ENCODE peak calls at places on chromosomes 16 and 17, in seven cellular contexts. One of them, this sample, is unnamed.

GRCh38 chr17:19284005-19284959 is 47.1 kb downstream of the EPN2 start:
- DNase-seq in NCI-H1092: no peak
- DNase-seq in prostate gland: no peak
- DNase-seq in KBM-7: no peak
- DNase-seq in AG04450: no peak
- DNase-seq in T-helper 2 cell: no peak
- DNase-seq in HT-29: no peak
- DNase-seq in this sample: no peak

GRCh38 chr16:89536886-89537548 is 23.5 kb upstream of the RPL13 start:
- DNase-seq in NCI-H1092: no peak
- DNase-seq in prostate gland: no peak
- DNase-seq in KBM-7: no peak
- DNase-seq in T-helper 2 cell: no peak
- DNase-seq in AG04450: no peak
- DNase-seq in HT-29: no peak
- DNase-seq in this sample: no peak

GRCh38 chr17:20930065-20930760 is 112.6 kb downstream of the USP22 start:
- DNase-seq in HT-29: no peak
- DNase-seq in NCI-H1092: no peak
- DNase-seq in AG04450: no peak
- DNase-seq in prostate gland: no peak
- DNase-seq in KBM-7: no peak
- DNase-seq in T-helper 2 cell: no peak
- DNase-seq in this sample: no peak

GRCh38 chr16:27243725-27244362 is 24.7 kb downstream of the NSMCE1 start:
- DNase-seq in AG04450: no peak
- DNase-seq in prostate gland: no peak
- DNase-seq in NCI-H1092: no peak
- DNase-seq in HT-29: no peak
- DNase-seq in T-helper 2 cell: no peak
- DNase-seq in KBM-7: no peak
- DNase-seq in this sample: no peak

GRCh38 chr16:14309906-14310305 is 238.8 kb downstream of the MRTFB start:
- DNase-seq in NCI-H1092: no peak
- DNase-seq in KBM-7: no peak
- DNase-seq in T-helper 2 cell: no peak
- DNase-seq in prostate gland: no peak
- DNase-seq in HT-29: peak
- DNase-seq in AG04450: no peak
- DNase-seq in this sample: no peak

GRCh38 chr16:89354325-89354724 is 136.0 kb downstream of the ANKRD11 start:
- DNase-seq in HT-29: no peak
- DNase-seq in T-helper 2 cell: no peak
- DNase-seq in NCI-H1092: no peak
- DNase-seq in KBM-7: no peak
- DNase-seq in AG04450: no peak
- DNase-seq in prostate gland: no peak
- DNase-seq in this sample: no peak

GRCh38 chr17:71494456-71494855 is 626.4 kb upstream of the SOX9 start:
- DNase-seq in prostate gland: no peak
- DNase-seq in HT-29: no peak
- DNase-seq in KBM-7: no peak
- DNase-seq in AG04450: no peak
- DNase-seq in T-helper 2 cell: no peak
- DNase-seq in NCI-H1092: no peak
- DNase-seq in this sample: no peak

GRCh38 chr17:78332991-78333390 is 26.9 kb downstream of the SOCS3 start:
- DNase-seq in T-helper 2 cell: no peak
- DNase-seq in AG04450: no peak
- DNase-seq in KBM-7: no peak
- DNase-seq in HT-29: no peak
- DNase-seq in prostate gland: no peak
- DNase-seq in NCI-H1092: no peak
- DNase-seq in this sample: peak

GRCh38 chr16:49918257-49918656 is 62.3 kb upstream of the ZNF423 start:
- DNase-seq in HT-29: no peak
- DNase-seq in NCI-H1092: no peak
- DNase-seq in KBM-7: no peak
- DNase-seq in T-helper 2 cell: no peak
- DNase-seq in prostate gland: no peak
- DNase-seq in AG04450: no peak
- DNase-seq in this sample: no peak

GRCh38 chr16:4214215-4214621 is 27.7 kb downstream of the SRL start:
- DNase-seq in NCI-H1092: no peak
- DNase-seq in T-helper 2 cell: no peak
- DNase-seq in prostate gland: no peak
- DNase-seq in AG04450: peak
- DNase-seq in HT-29: peak
- DNase-seq in KBM-7: no peak
- DNase-seq in this sample: no peak

GRCh38 chr17:11855306-11855705 is 142.0 kb downstream of the ZNF18 start:
- DNase-seq in prostate gland: no peak
- DNase-seq in NCI-H1092: no peak
- DNase-seq in AG04450: no peak
- DNase-seq in KBM-7: no peak
- DNase-seq in T-helper 2 cell: no peak
- DNase-seq in HT-29: peak
- DNase-seq in this sample: no peak

GRCh38 chr17:3972931-3973330 is 8.7 kb upstream of the ATP2A3 start:
- DNase-seq in AG04450: no peak
- DNase-seq in NCI-H1092: no peak
- DNase-seq in KBM-7: no peak
- DNase-seq in HT-29: no peak
- DNase-seq in T-helper 2 cell: no peak
- DNase-seq in prostate gland: no peak
- DNase-seq in this sample: no peak

GRCh38 chr17:57949649-57950048 is 5.6 kb downstream of the CUEDC1 start:
- DNase-seq in prostate gland: no peak
- DNase-seq in NCI-H1092: no peak
- DNase-seq in T-helper 2 cell: no peak
- DNase-seq in KBM-7: no peak
- DNase-seq in HT-29: no peak
- DNase-seq in AG04450: no peak
- DNase-seq in this sample: no peak

GRCh38 chr17:48841395-48841831 is 10.6 kb downstream of the CALCOCO2 start:
- DNase-seq in NCI-H1092: no peak
- DNase-seq in T-helper 2 cell: no peak
- DNase-seq in HT-29: no peak
- DNase-seq in prostate gland: peak
- DNase-seq in AG04450: peak
- DNase-seq in KBM-7: peak
- DNase-seq in this sample: no peak

GRCh38 chr17:58001461-58002124 is 5.5 kb downstream of the SRSF1 start:
- DNase-seq in T-helper 2 cell: no peak
- DNase-seq in NCI-H1092: no peak
- DNase-seq in AG04450: no peak
- DNase-seq in HT-29: no peak
- DNase-seq in prostate gland: no peak
- DNase-seq in KBM-7: no peak
- DNase-seq in this sample: no peak

GRCh38 chr17:79831367-79832210 is 7.7 kb downstream of the CBX4 start:
- DNase-seq in prostate gland: peak
- DNase-seq in T-helper 2 cell: no peak
- DNase-seq in NCI-H1092: no peak
- DNase-seq in AG04450: no peak
- DNase-seq in HT-29: peak
- DNase-seq in KBM-7: no peak
- DNase-seq in this sample: no peak

GRCh38 chr17:61462734-61463067 is 10.5 kb downstream of the TBX4 start:
- DNase-seq in AG04450: no peak
- DNase-seq in T-helper 2 cell: no peak
- DNase-seq in prostate gland: no peak
- DNase-seq in NCI-H1092: no peak
- DNase-seq in KBM-7: no peak
- DNase-seq in HT-29: no peak
- DNase-seq in this sample: no peak

GRCh38 chr17:21058098-21058893 is 15.5 kb upstream of the USP22 start:
- DNase-seq in NCI-H1092: no peak
- DNase-seq in HT-29: no peak
- DNase-seq in AG04450: no peak
- DNase-seq in prostate gland: no peak
- DNase-seq in KBM-7: no peak
- DNase-seq in T-helper 2 cell: no peak
- DNase-seq in this sample: no peak

GRCh38 chr16:53084141-53084541 is 29.4 kb downstream of the CHD9 start:
- DNase-seq in AG04450: no peak
- DNase-seq in KBM-7: no peak
- DNase-seq in prostate gland: peak
- DNase-seq in NCI-H1092: no peak
- DNase-seq in T-helper 2 cell: no peak
- DNase-seq in HT-29: no peak
- DNase-seq in this sample: no peak

GRCh38 chr17:79627766-79628690 is 17.2 kb upstream of the RBFOX3 start:
- DNase-seq in prostate gland: no peak
- DNase-seq in NCI-H1092: no peak
- DNase-seq in AG04450: no peak
- DNase-seq in T-helper 2 cell: no peak
- DNase-seq in HT-29: no peak
- DNase-seq in KBM-7: no peak
- DNase-seq in this sample: no peak

GRCh38 chr16:17414421-17414820 is 56.3 kb downstream of the XYLT1 start:
- DNase-seq in KBM-7: peak
- DNase-seq in T-helper 2 cell: no peak
- DNase-seq in HT-29: no peak
- DNase-seq in prostate gland: no peak
- DNase-seq in AG04450: no peak
- DNase-seq in NCI-H1092: no peak
- DNase-seq in this sample: no peak

GRCh38 chr17:63774141-63774981 is at the start of gene DDX42:
- DNase-seq in KBM-7: peak
- DNase-seq in T-helper 2 cell: no peak
- DNase-seq in prostate gland: peak
- DNase-seq in AG04450: no peak
- DNase-seq in HT-29: peak
- DNase-seq in NCI-H1092: peak
- DNase-seq in this sample: no peak

GRCh38 chr16:77437859-77438258 is 3.0 kb upstream of the ADAMTS18 start:
- DNase-seq in prostate gland: no peak
- DNase-seq in KBM-7: no peak
- DNase-seq in HT-29: peak
- DNase-seq in AG04450: no peak
- DNase-seq in T-helper 2 cell: no peak
- DNase-seq in NCI-H1092: no peak
- DNase-seq in this sample: no peak

GRCh38 chr16:22926105-22926751 is 112.3 kb downstream of the HS3ST2 start:
- DNase-seq in NCI-H1092: no peak
- DNase-seq in AG04450: no peak
- DNase-seq in T-helper 2 cell: no peak
- DNase-seq in KBM-7: no peak
- DNase-seq in prostate gland: no peak
- DNase-seq in HT-29: no peak
- DNase-seq in this sample: no peak

GRCh38 chr16:56879276-56879675 is 14.3 kb downstream of the SLC12A3 start:
- DNase-seq in AG04450: no peak
- DNase-seq in KBM-7: no peak
- DNase-seq in NCI-H1092: no peak
- DNase-seq in HT-29: no peak
- DNase-seq in T-helper 2 cell: no peak
- DNase-seq in prostate gland: no peak
- DNase-seq in this sample: no peak

GRCh38 chr17:39740357-39741111 is 2.8 kb downstream of the GRB7 start:
- DNase-seq in T-helper 2 cell: no peak
- DNase-seq in HT-29: peak
- DNase-seq in KBM-7: peak
- DNase-seq in AG04450: no peak
- DNase-seq in prostate gland: peak
- DNase-seq in NCI-H1092: no peak
- DNase-seq in this sample: no peak

GRCh38 chr17:70033165-70033564 is 41.9 kb upstream of the KCNJ16 start:
- DNase-seq in HT-29: no peak
- DNase-seq in KBM-7: no peak
- DNase-seq in NCI-H1092: no peak
- DNase-seq in T-helper 2 cell: no peak
- DNase-seq in AG04450: no peak
- DNase-seq in prostate gland: no peak
- DNase-seq in this sample: no peak

GRCh38 chr17:40516581-40517285 is 15.3 kb upstream of the TNS4 start:
- DNase-seq in NCI-H1092: no peak
- DNase-seq in prostate gland: no peak
- DNase-seq in HT-29: peak
- DNase-seq in KBM-7: peak
- DNase-seq in T-helper 2 cell: peak
- DNase-seq in AG04450: no peak
- DNase-seq in this sample: peak

GRCh38 chr17:4365628-4366311 is 705 bp downstream of the UBE2G1 start:
- DNase-seq in NCI-H1092: no peak
- DNase-seq in KBM-7: peak
- DNase-seq in T-helper 2 cell: peak
- DNase-seq in HT-29: no peak
- DNase-seq in prostate gland: peak
- DNase-seq in AG04450: no peak
- DNase-seq in this sample: no peak

GRCh38 chr16:8583199-8583598 is 7.1 kb downstream of the TMEM114 start:
- DNase-seq in NCI-H1092: no peak
- DNase-seq in prostate gland: no peak
- DNase-seq in AG04450: no peak
- DNase-seq in T-helper 2 cell: no peak
- DNase-seq in HT-29: no peak
- DNase-seq in KBM-7: no peak
- DNase-seq in this sample: no peak

GRCh38 chr17:10775058-10775457 is 28.8 kb downstream of the TMEM238L start:
- DNase-seq in AG04450: no peak
- DNase-seq in KBM-7: no peak
- DNase-seq in HT-29: no peak
- DNase-seq in prostate gland: no peak
- DNase-seq in NCI-H1092: no peak
- DNase-seq in T-helper 2 cell: no peak
- DNase-seq in this sample: no peak

GRCh38 chr16:58513874-58514273 is 1.4 kb upstream of the SETD6 start:
- DNase-seq in KBM-7: no peak
- DNase-seq in AG04450: no peak
- DNase-seq in T-helper 2 cell: no peak
- DNase-seq in HT-29: no peak
- DNase-seq in NCI-H1092: no peak
- DNase-seq in prostate gland: no peak
- DNase-seq in this sample: no peak

GRCh38 chr17:2598166-2598565 is 4.7 kb downstream of the PAFAH1B1 start:
- DNase-seq in T-helper 2 cell: no peak
- DNase-seq in NCI-H1092: no peak
- DNase-seq in prostate gland: no peak
- DNase-seq in AG04450: no peak
- DNase-seq in KBM-7: no peak
- DNase-seq in HT-29: no peak
- DNase-seq in this sample: no peak

GRCh38 chr16:68778551-68779231 is 41.6 kb downstream of the CDH1 start:
- DNase-seq in AG04450: no peak
- DNase-seq in HT-29: peak
- DNase-seq in KBM-7: no peak
- DNase-seq in prostate gland: peak
- DNase-seq in T-helper 2 cell: no peak
- DNase-seq in NCI-H1092: no peak
- DNase-seq in this sample: no peak

GRCh38 chr16:86942469-86943175 is 364.3 kb downstream of the FOXL1 start:
- DNase-seq in HT-29: no peak
- DNase-seq in T-helper 2 cell: no peak
- DNase-seq in AG04450: no peak
- DNase-seq in KBM-7: no peak
- DNase-seq in prostate gland: no peak
- DNase-seq in NCI-H1092: no peak
- DNase-seq in this sample: no peak

GRCh38 chr17:42365136-42365535 is 23.1 kb downstream of the STAT3 start:
- DNase-seq in AG04450: no peak
- DNase-seq in NCI-H1092: no peak
- DNase-seq in T-helper 2 cell: no peak
- DNase-seq in HT-29: no peak
- DNase-seq in KBM-7: no peak
- DNase-seq in prostate gland: no peak
- DNase-seq in this sample: no peak

This sample was measured in CD4-positive, CD25-positive, alpha-beta regulatory T cell.